ENCODE peak calls at places on chromosomes 7 and 10, in eight cellular contexts. One of them, this sample, is unnamed. For H3K27me3 and H3K36me3, the result is how much of the 10 kb centered on the place peaks cover.

GRCh38 chr10:43436291-43437140 is at the start of gene ZNF487:
- DNase-seq in thoracic aorta: peak
- DNase-seq in CD8-positive, alpha-beta T cell: peak
- DNase-seq in lower lobe of right lung: peak
- DNase-seq in fibroblast of lung: peak
- DNase-seq in left ventricle myocardium inferior: peak
- DNase-seq in SJSA1: peak
- DNase-seq in transverse colon: peak
- DNase-seq in this sample: peak

GRCh38 chr7:153021542-153021941 is 262.0 kb downstream of the ACTR3B start:
- DNase-seq in SJSA1: no peak
- DNase-seq in left ventricle myocardium inferior: no peak
- DNase-seq in lower lobe of right lung: no peak
- DNase-seq in thoracic aorta: no peak
- DNase-seq in CD8-positive, alpha-beta T cell: no peak
- DNase-seq in transverse colon: no peak
- DNase-seq in fibroblast of lung: no peak
- DNase-seq in this sample: no peak

GRCh38 chr10:45561952-45562351 is 110.6 kb downstream of the ZFAND4 start:
- DNase-seq in CD8-positive, alpha-beta T cell: no peak
- DNase-seq in thoracic aorta: no peak
- DNase-seq in SJSA1: no peak
- DNase-seq in transverse colon: no peak
- DNase-seq in fibroblast of lung: no peak
- DNase-seq in left ventricle myocardium inferior: no peak
- DNase-seq in lower lobe of right lung: no peak
- DNase-seq in this sample: no peak

GRCh38 chr7:128059143-128059975 is 28.1 kb upstream of the LRRC4 start:
- DNase-seq in lower lobe of right lung: no peak
- DNase-seq in CD8-positive, alpha-beta T cell: no peak
- DNase-seq in thoracic aorta: no peak
- DNase-seq in transverse colon: no peak
- DNase-seq in left ventricle myocardium inferior: no peak
- DNase-seq in fibroblast of lung: peak
- DNase-seq in SJSA1: no peak
- DNase-seq in this sample: no peak

GRCh38 chr7:123627859-123628258 is 26.2 kb downstream of the ASB15 start:
- DNase-seq in thoracic aorta: no peak
- DNase-seq in left ventricle myocardium inferior: no peak
- DNase-seq in transverse colon: no peak
- DNase-seq in SJSA1: no peak
- DNase-seq in lower lobe of right lung: no peak
- DNase-seq in CD8-positive, alpha-beta T cell: no peak
- DNase-seq in fibroblast of lung: no peak
- DNase-seq in this sample: no peak

GRCh38 chr10:6665847-6666246 is 85.8 kb upstream of the PRKCQ start:
- DNase-seq in transverse colon: no peak
- DNase-seq in SJSA1: no peak
- DNase-seq in CD8-positive, alpha-beta T cell: no peak
- DNase-seq in lower lobe of right lung: no peak
- DNase-seq in fibroblast of lung: no peak
- DNase-seq in left ventricle myocardium inferior: no peak
- DNase-seq in thoracic aorta: no peak
- DNase-seq in this sample: peak

GRCh38 chr7:157554393-157555238 is 217.8 kb downstream of the DNAJB6 start:
- DNase-seq in CD8-positive, alpha-beta T cell: no peak
- DNase-seq in transverse colon: no peak
- DNase-seq in left ventricle myocardium inferior: no peak
- DNase-seq in thoracic aorta: no peak
- DNase-seq in SJSA1: no peak
- DNase-seq in fibroblast of lung: no peak
- DNase-seq in lower lobe of right lung: no peak
- DNase-seq in this sample: no peak

GRCh38 chr7:84194484-84195260 is at the start of gene SEMA3A:
- DNase-seq in thoracic aorta: no peak
- DNase-seq in lower lobe of right lung: no peak
- DNase-seq in transverse colon: peak
- DNase-seq in fibroblast of lung: peak
- DNase-seq in left ventricle myocardium inferior: no peak
- DNase-seq in SJSA1: peak
- DNase-seq in CD8-positive, alpha-beta T cell: no peak
- DNase-seq in this sample: peak

GRCh38 chr7:151025924-151026671 is 1.8 kb upstream of the ATG9B start:
- DNase-seq in CD8-positive, alpha-beta T cell: no peak
- DNase-seq in lower lobe of right lung: no peak
- DNase-seq in fibroblast of lung: peak
- DNase-seq in thoracic aorta: no peak
- DNase-seq in SJSA1: no peak
- DNase-seq in transverse colon: no peak
- DNase-seq in left ventricle myocardium inferior: no peak
- DNase-seq in this sample: no peak

GRCh38 chr7:149432121-149432691 is 28.7 kb downstream of the ZNF777 start:
- DNase-seq in left ventricle myocardium inferior: no peak
- DNase-seq in thoracic aorta: no peak
- DNase-seq in transverse colon: no peak
- DNase-seq in fibroblast of lung: no peak
- DNase-seq in CD8-positive, alpha-beta T cell: no peak
- DNase-seq in lower lobe of right lung: no peak
- DNase-seq in SJSA1: no peak
- DNase-seq in this sample: no peak

GRCh38 chr7:29479606-29480200 is 83.9 kb upstream of the PRR15 start:
- DNase-seq in lower lobe of right lung: no peak
- DNase-seq in SJSA1: no peak
- DNase-seq in transverse colon: peak
- DNase-seq in CD8-positive, alpha-beta T cell: no peak
- DNase-seq in fibroblast of lung: no peak
- DNase-seq in left ventricle myocardium inferior: no peak
- DNase-seq in thoracic aorta: no peak
- DNase-seq in this sample: no peak

GRCh38 chr10:11898372-11899066 is 75.4 kb downstream of the PROSER2 start:
- DNase-seq in SJSA1: no peak
- DNase-seq in left ventricle myocardium inferior: no peak
- DNase-seq in thoracic aorta: no peak
- DNase-seq in transverse colon: no peak
- DNase-seq in CD8-positive, alpha-beta T cell: no peak
- DNase-seq in fibroblast of lung: peak
- DNase-seq in lower lobe of right lung: peak
- DNase-seq in this sample: no peak

GRCh38 chr10:107971411-107971810 is 806.9 kb upstream of the SORCS1 start:
- DNase-seq in transverse colon: no peak
- DNase-seq in CD8-positive, alpha-beta T cell: no peak
- DNase-seq in lower lobe of right lung: no peak
- DNase-seq in fibroblast of lung: peak
- DNase-seq in SJSA1: no peak
- DNase-seq in left ventricle myocardium inferior: no peak
- DNase-seq in thoracic aorta: no peak
- DNase-seq in this sample: no peak

GRCh38 chr7:151315038-151315655 is 26.5 kb upstream of the NUB1 start:
- DNase-seq in left ventricle myocardium inferior: peak
- DNase-seq in fibroblast of lung: peak
- DNase-seq in transverse colon: peak
- DNase-seq in thoracic aorta: peak
- DNase-seq in SJSA1: peak
- DNase-seq in lower lobe of right lung: no peak
- DNase-seq in CD8-positive, alpha-beta T cell: peak
- DNase-seq in this sample: peak

GRCh38 chr10:101481256-101481655 is 106.8 kb downstream of the POLL start:
- DNase-seq in SJSA1: no peak
- DNase-seq in lower lobe of right lung: no peak
- DNase-seq in transverse colon: no peak
- DNase-seq in fibroblast of lung: no peak
- DNase-seq in left ventricle myocardium inferior: no peak
- DNase-seq in CD8-positive, alpha-beta T cell: no peak
- DNase-seq in thoracic aorta: no peak
- DNase-seq in this sample: no peak

GRCh38 chr7:51028128-51028830 is 245.6 kb upstream of the GRB10 start:
- DNase-seq in SJSA1: no peak
- DNase-seq in fibroblast of lung: no peak
- DNase-seq in thoracic aorta: no peak
- DNase-seq in CD8-positive, alpha-beta T cell: no peak
- DNase-seq in left ventricle myocardium inferior: no peak
- DNase-seq in transverse colon: no peak
- DNase-seq in lower lobe of right lung: no peak
- DNase-seq in this sample: no peak

GRCh38 chr7:79272066-79272669 is 181.3 kb downstream of the MAGI2 start:
- DNase-seq in fibroblast of lung: peak
- DNase-seq in CD8-positive, alpha-beta T cell: no peak
- DNase-seq in lower lobe of right lung: no peak
- DNase-seq in SJSA1: no peak
- DNase-seq in transverse colon: no peak
- DNase-seq in left ventricle myocardium inferior: no peak
- DNase-seq in thoracic aorta: no peak
- DNase-seq in this sample: no peak

GRCh38 chr10:119412831-119413737 is 129.4 kb downstream of the RGS10 start:
- DNase-seq in lower lobe of right lung: no peak
- DNase-seq in CD8-positive, alpha-beta T cell: no peak
- DNase-seq in transverse colon: no peak
- DNase-seq in thoracic aorta: no peak
- DNase-seq in SJSA1: peak
- DNase-seq in fibroblast of lung: peak
- DNase-seq in left ventricle myocardium inferior: no peak
- DNase-seq in this sample: no peak

GRCh38 chr10:88095291-88095721 is 231.9 kb downstream of the PTEN start:
- DNase-seq in SJSA1: no peak
- DNase-seq in fibroblast of lung: peak
- DNase-seq in thoracic aorta: no peak
- DNase-seq in lower lobe of right lung: no peak
- DNase-seq in CD8-positive, alpha-beta T cell: no peak
- DNase-seq in transverse colon: no peak
- DNase-seq in left ventricle myocardium inferior: no peak
- DNase-seq in this sample: no peak

GRCh38 chr10:67836491-67836890 is 1.5 kb downstream of the DNAJC12 start:
- DNase-seq in thoracic aorta: no peak
- DNase-seq in transverse colon: no peak
- DNase-seq in CD8-positive, alpha-beta T cell: no peak
- DNase-seq in SJSA1: no peak
- DNase-seq in lower lobe of right lung: no peak
- DNase-seq in left ventricle myocardium inferior: no peak
- DNase-seq in fibroblast of lung: no peak
- DNase-seq in this sample: no peak

GRCh38 chr10:117720931-117721826 is 178.6 kb downstream of the EMX2 start:
- DNase-seq in SJSA1: no peak
- DNase-seq in transverse colon: no peak
- DNase-seq in thoracic aorta: no peak
- DNase-seq in fibroblast of lung: no peak
- DNase-seq in left ventricle myocardium inferior: no peak
- DNase-seq in CD8-positive, alpha-beta T cell: no peak
- DNase-seq in lower lobe of right lung: no peak
- DNase-seq in this sample: no peak
- H3K4me3 ChIP-seq in SJSA1: no peak
- H3K4me3 ChIP-seq in transverse colon: no peak
- H3K4me3 ChIP-seq in thoracic aorta: no peak
- H3K4me3 ChIP-seq in fibroblast of lung: no peak
- H3K4me3 ChIP-seq in left ventricle myocardium inferior: no peak
- H3K4me3 ChIP-seq in CD8-positive, alpha-beta T cell: no peak
- H3K4me3 ChIP-seq in lower lobe of right lung: no peak
- H3K4me3 ChIP-seq in this sample: no peak

GRCh38 chr7:100964630-100965029 is 4.7 kb upstream of the MUC12 start:
- DNase-seq in left ventricle myocardium inferior: no peak
- DNase-seq in SJSA1: no peak
- DNase-seq in CD8-positive, alpha-beta T cell: no peak
- DNase-seq in fibroblast of lung: no peak
- DNase-seq in lower lobe of right lung: no peak
- DNase-seq in transverse colon: no peak
- DNase-seq in thoracic aorta: no peak
- DNase-seq in this sample: no peak
- H3K27me3 ChIP-seq in left ventricle myocardium inferior: half or more
- H3K27me3 ChIP-seq in SJSA1: half or more
- H3K27me3 ChIP-seq in CD8-positive, alpha-beta T cell: under half
- H3K27me3 ChIP-seq in fibroblast of lung: under half
- H3K27me3 ChIP-seq in lower lobe of right lung: half or more
- H3K27me3 ChIP-seq in transverse colon: under half
- H3K27me3 ChIP-seq in thoracic aorta: under half
- H3K27me3 ChIP-seq in this sample: under half

DNA sequence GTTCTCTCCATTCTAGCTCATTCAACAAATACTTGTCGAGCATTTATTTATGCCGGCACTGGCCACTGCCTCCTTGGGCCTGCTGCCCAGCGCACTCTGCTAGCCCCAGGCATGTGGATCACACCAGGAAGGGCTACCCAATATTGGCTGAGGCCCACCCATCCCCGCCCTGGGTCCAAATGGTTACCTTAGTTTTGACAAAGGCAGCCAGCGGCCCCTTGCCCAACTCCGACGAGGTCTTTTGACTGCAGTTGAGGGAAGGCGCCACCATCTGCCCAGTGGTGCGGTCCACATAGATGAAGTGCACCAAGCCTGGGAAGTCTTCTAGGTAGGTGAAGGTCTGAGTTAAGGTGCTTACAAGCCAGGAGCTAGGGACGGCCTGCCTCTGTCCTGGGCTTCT is 7.2 kb upstream of the PYROXD2 start:
- DNase-seq in SJSA1: no peak
- DNase-seq in fibroblast of lung: no peak
- DNase-seq in left ventricle myocardium inferior: no peak
- DNase-seq in transverse colon: no peak
- DNase-seq in lower lobe of right lung: no peak
- DNase-seq in thoracic aorta: no peak
- DNase-seq in CD8-positive, alpha-beta T cell: no peak
- DNase-seq in this sample: no peak
- H3K36me3 ChIP-seq in SJSA1: under half
- H3K36me3 ChIP-seq in fibroblast of lung: under half
- H3K36me3 ChIP-seq in left ventricle myocardium inferior: half or more
- H3K36me3 ChIP-seq in transverse colon: under half
- H3K36me3 ChIP-seq in lower lobe of right lung: half or more
- H3K36me3 ChIP-seq in thoracic aorta: under half
- H3K36me3 ChIP-seq in CD8-positive, alpha-beta T cell: under half
- H3K36me3 ChIP-seq in this sample: under half

DNA sequence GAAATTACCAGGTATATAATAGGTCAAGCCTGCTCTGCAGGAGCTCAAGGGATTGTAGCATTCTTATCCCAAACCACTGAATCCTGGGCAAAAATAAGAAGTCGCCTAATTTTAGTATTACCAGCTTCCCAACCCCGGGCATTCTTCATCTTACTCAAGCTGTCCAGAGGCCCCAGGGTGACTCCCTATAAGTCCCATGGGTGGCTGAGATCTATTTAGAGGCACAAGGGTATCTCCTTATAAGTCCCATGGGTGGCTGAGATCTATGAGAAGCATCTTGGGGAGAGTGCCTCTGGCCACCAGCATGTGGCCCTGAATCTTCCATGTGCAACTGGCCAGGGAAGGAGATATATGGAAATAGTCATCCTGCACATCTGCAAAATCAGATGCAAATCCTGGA is 38.9 kb downstream of the PRSS2 start:
- DNase-seq in left ventricle myocardium inferior: no peak
- DNase-seq in thoracic aorta: no peak
- DNase-seq in transverse colon: no peak
- DNase-seq in lower lobe of right lung: no peak
- DNase-seq in SJSA1: no peak
- DNase-seq in fibroblast of lung: no peak
- DNase-seq in CD8-positive, alpha-beta T cell: no peak
- DNase-seq in this sample: no peak
- H3K4me3 ChIP-seq in left ventricle myocardium inferior: no peak
- H3K4me3 ChIP-seq in thoracic aorta: no peak
- H3K4me3 ChIP-seq in transverse colon: no peak
- H3K4me3 ChIP-seq in lower lobe of right lung: no peak
- H3K4me3 ChIP-seq in SJSA1: no peak
- H3K4me3 ChIP-seq in fibroblast of lung: no peak
- H3K4me3 ChIP-seq in CD8-positive, alpha-beta T cell: peak
- H3K4me3 ChIP-seq in this sample: peak

GRCh38 chr10:31140716-31141115 is 109.1 kb upstream of the ZNF438 start:
- DNase-seq in CD8-positive, alpha-beta T cell: no peak
- DNase-seq in SJSA1: no peak
- DNase-seq in fibroblast of lung: no peak
- DNase-seq in thoracic aorta: no peak
- DNase-seq in lower lobe of right lung: no peak
- DNase-seq in transverse colon: no peak
- DNase-seq in left ventricle myocardium inferior: no peak
- DNase-seq in this sample: no peak
- H3K27me3 ChIP-seq in CD8-positive, alpha-beta T cell: under half
- H3K27me3 ChIP-seq in SJSA1: under half
- H3K27me3 ChIP-seq in fibroblast of lung: under half
- H3K27me3 ChIP-seq in thoracic aorta: under half
- H3K27me3 ChIP-seq in lower lobe of right lung: under half
- H3K27me3 ChIP-seq in transverse colon: under half
- H3K27me3 ChIP-seq in left ventricle myocardium inferior: under half
- H3K27me3 ChIP-seq in this sample: under half